ENCODE peak calls at places on chromosomes 11 and 22, in four cellular contexts. H is HCT116, X is K562, R is HepG2. L is an unnamed sample.

GRCh38 chr22:21937041-21937820 is 15.4 kb downstream of the PPM1F start:
- DNase-seq in R (no peak), H (no peak), X (no peak), L (no peak)

GRCh38 chr11:76209671-76209955 is 3.3 kb upstream of the WNT11 start:
- DNase-seq in R (no peak), X (no peak), H (no peak), L (no peak)

GRCh38 chr22:49046546-49047305 is 780.9 kb downstream of the BRD1 start:
- DNase-seq in R (peak), X (peak), H (peak), L (no peak)

GRCh38 chr22:19873138-19873959 is 18.7 kb upstream of the GNB1L start:
- DNase-seq in R (no peak), H (no peak), X (no peak), L (no peak)

GRCh38 chr11:103888541-103888951 is 147.9 kb upstream of the DDI1 start:
- DNase-seq in R (no peak), X (no peak), H (no peak), L (no peak)

GRCh38 chr22:27842236-27842993 is 40.9 kb upstream of the MN1 start:
- DNase-seq in H (no peak), X (no peak), R (no peak), L (no peak)

GRCh38 chr11:4610258-4610935 is 2.4 kb upstream of the TRIM68 start:
- DNase-seq in H (no peak), X (no peak), R (no peak), L (no peak)

GRCh38 chr11:34680206-34680605 is 59.3 kb downstream of the EHF start:
- DNase-seq in R (no peak), H (no peak), X (no peak), L (no peak)

GRCh38 chr11:60530454-60530853 is 15.3 kb downstream of the MS4A13 start:
- DNase-seq in H (no peak), X (no peak), R (no peak), L (no peak)

GRCh38 chr22:29704528-29705285 is 15.1 kb upstream of the CABP7 start:
- DNase-seq in R (peak), H (no peak), X (no peak), L (no peak)

GRCh38 chr11:78298216-78298860 is 109.6 kb downstream of the USP35 start:
- DNase-seq in X (no peak), H (no peak), R (no peak), L (no peak)

GRCh38 chr11:78300108-78300507 is 111.4 kb downstream of the USP35 start:
- DNase-seq in H (no peak), X (no peak), R (no peak), L (no peak)

GRCh38 chr11:78295347-78295746 is 106.6 kb downstream of the USP35 start:
- DNase-seq in H (no peak), R (no peak), X (no peak), L (no peak)

GRCh38 chr11:78295991-78296930 is 107.5 kb downstream of the USP35 start:
- DNase-seq in X (peak), H (no peak), R (no peak), L (no peak)

GRCh38 chr11:78299000-78299712 is 110.4 kb downstream of the USP35 start:
- DNase-seq in H (no peak), R (no peak), X (no peak), L (no peak)
- TF ChIP-seq TCF7L2 in H (no peak), R (no peak), X (no peak), L (no peak)

DNA sequence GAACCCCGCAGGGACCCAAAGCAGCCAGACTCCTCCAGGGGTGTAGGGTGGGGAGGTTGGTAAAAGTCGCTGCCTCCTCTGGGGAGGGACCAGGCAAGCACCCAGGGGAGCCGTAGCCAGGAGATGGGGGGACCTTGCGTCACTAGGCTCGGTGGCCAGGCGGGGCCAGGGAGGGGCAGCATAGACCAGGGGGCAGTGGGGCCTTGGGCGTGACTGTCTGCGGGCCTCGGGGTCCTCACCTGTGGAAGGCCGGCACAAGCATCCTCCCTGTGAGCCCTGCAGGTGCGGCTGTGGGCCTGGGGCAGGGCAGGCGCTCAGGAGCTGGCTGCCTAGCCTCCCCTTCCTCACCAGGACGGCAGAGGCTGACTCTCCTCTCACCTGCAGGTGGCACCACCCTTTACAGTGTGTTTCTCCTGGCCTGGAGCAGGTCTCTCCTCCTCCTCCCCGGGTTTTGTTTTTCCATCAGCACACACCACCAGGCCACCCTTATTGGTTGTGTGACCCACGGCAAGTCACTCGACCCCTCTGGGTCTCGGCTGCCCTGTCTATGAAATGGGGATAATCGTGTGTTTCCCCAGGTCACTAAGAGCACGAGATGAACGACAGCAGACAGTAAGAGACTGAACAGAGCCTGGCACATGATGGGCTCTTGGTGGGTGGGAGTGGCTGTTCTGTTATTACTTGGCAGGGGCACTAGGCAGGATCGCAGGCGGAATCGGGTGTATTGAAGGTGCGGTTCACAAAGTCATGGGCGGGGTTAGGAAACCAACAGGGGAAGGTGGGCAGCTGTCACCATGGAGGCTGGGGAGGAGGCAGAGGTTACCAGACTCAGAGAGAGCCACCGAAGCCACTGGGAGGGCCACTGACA is 52.7 kb downstream of the FLRT1 start:
- DNase-seq in H (peak), X (peak), R (peak), L (no peak)
- TF ChIP-seq TCF7L2 in H (no peak), X (no peak), R (no peak), L (no peak)

DNA sequence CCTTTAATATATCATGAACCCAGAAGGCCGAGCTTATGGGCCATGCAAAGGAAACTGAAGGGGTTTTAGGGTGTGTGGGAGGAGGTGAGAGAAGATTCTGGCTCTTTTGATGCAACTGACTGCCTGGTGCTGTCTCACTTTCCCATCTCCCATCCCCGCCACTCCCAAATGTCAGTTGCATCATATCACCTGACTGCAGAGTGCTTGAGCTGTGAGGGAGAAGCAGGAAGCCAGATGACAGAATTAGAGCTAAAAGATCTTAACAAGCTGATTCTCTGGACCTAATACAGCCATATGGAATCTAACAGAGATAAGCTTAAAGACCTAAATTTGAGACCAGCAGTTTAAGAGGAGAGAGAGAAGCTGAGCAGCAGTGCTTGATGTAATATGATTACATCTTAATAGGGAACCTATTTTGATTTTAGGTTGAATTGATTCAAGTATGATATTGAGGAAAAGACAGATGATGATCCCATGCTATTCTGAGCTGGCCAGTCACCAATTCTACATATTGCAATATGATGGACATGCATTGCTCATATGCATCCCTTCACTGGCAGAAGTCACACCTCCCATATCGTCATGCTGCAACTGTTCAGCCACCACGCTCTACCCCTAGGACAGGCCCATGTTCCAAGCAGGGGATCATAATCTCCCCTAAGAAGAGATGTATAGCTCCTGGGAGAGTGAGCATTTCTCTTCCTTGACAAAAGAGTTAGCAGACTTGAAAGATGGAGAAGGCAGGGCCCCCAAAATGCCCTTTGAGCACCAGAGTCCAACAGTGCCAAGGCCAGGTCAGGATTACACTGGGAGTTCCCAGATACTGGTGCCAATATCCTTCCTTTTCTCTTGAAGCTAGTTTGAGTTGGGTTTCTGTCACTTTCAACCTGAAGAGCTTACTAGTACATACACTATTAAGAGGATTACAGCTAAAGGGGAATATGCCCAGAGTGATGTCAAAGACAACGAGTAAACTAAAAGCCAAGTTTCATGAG is 44.9 kb downstream of the PLEKHA7 start:
- DNase-seq in H (no peak), R (no peak), X (no peak), L (no peak)
- TF ChIP-seq TCF7L2 in H (no peak), R (no peak), X (no peak), L (no peak)

DNA sequence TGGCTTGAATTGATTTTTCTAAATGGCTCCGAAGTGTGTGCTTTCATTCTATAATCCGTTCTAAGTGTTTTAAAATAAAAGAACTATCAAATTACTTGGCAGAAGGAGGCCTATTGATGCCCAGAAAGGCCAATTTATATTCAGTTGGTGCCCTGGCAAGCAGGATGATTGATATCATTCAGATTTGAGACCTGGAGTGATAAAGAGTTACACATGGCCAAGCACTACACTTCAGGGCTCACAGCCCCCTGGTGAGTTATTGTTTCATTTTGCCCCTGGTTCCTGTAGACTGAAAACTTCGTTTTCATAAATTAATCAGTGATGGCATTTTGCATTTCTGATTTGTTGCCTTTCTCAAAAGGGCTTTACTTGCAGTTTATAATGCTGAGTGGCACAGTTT is 538.8 kb upstream of the ANO5 start:
- DNase-seq in H (no peak), R (no peak), X (no peak), L (no peak)
- TF ChIP-seq TCF7L2 in H (no peak), R (no peak), X (no peak), L (no peak)

GRCh38 chr11:61594907-61595257 is 14.0 kb upstream of the SYT7 start:
- DNase-seq in H (no peak), R (no peak), X (no peak), L (no peak)

GRCh38 chr11:61598886-61599868 is 18.3 kb upstream of the SYT7 start:
- DNase-seq in R (no peak), X (no peak), H (no peak), L (no peak)

GRCh38 chr11:61596539-61596938 is 15.7 kb upstream of the SYT7 start:
- DNase-seq in R (no peak), H (no peak), X (no peak), L (no peak)

GRCh38 chr11:61598383-61598782 is 17.5 kb upstream of the SYT7 start:
- DNase-seq in R (no peak), X (no peak), H (no peak), L (no peak)

DNA sequence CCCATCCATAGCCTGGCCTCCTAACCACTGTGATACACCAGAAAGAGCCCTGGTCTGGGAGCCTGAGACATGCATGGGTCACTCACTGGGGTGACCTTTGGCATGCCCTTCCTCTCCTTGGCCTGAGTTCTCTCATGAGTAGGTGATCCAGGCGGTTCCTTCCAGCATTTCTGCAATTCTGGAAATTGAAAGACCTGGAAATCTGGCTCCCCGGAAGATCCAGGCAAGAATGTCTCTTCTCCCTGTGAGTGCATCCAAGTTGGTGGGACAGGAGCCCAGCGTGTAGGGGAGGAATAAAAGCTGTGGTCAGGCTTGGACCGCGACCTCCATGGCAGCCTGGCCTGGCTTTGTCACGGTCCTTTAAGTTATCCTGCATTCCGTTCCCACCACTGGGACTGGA is 16.1 kb upstream of the SYT7 start:
- DNase-seq in R (no peak), X (no peak), H (no peak), L (no peak)
- TF ChIP-seq TCF7L2 in R (no peak), X (no peak), H (no peak), L (no peak)

GRCh38 chr22:37744589-37744988 is 47.7 kb downstream of the TRIOBP start:
- DNase-seq in H (no peak), R (no peak), X (no peak), L (no peak)
- TF ChIP-seq TCF7L2 in H (no peak), R (no peak), X (no peak), L (no peak)

GRCh38 chr22:38487946-38488345 is 18.2 kb downstream of the DDX17 start:
- DNase-seq in H (no peak), X (no peak), R (no peak), L (no peak)
- TF ChIP-seq TCF7L2 in H (no peak), X (no peak), R (no peak), L (no peak)

L was measured in Panc1.